ENCODE peak calls at places on chromosomes 3 and 15, in ten cellular contexts. H, B, N, I, T, U, G, K, V and P are unnamed samples.

GRCh38 chr3:50294492-50295403 is 2.5 kb upstream of the IFRD2 start:
- DNase-seq in I (no peak), K (no peak), H (no peak), B (no peak), G (no peak), U (no peak), V (no peak), T (no peak), N (no peak), P (no peak)

GRCh38 chr3:170470063-170471006 is 51.7 kb downstream of the CLDN11 start:
- DNase-seq in H (no peak), K (no peak), U (peak), N (no peak), T (no peak), G (no peak), V (no peak), I (no peak), B (no peak), P (no peak)

GRCh38 chr3:44114142-44114541 is 127.5 kb upstream of the TOPAZ1 start:
- DNase-seq in B (peak), H (peak), V (no peak), I (peak), N (peak), T (peak), G (no peak), K (peak), U (no peak), P (no peak)

GRCh38 chr3:67109651-67110204 is 111.6 kb downstream of the KBTBD8 start:
- DNase-seq in V (peak), K (no peak), I (no peak), U (peak), G (no peak), H (peak), T (no peak), B (no peak), N (no peak), P (no peak)

GRCh38 chr15:73934281-73934680 is 8.0 kb downstream of the LOXL1 start:
- DNase-seq in K (no peak), H (no peak), V (no peak), I (no peak), T (no peak), U (no peak), B (no peak), N (no peak), G (no peak), P (no peak)

GRCh38 chr15:50979041-50979440 is 70.6 kb downstream of the AP4E1 start:
- DNase-seq in K (no peak), V (no peak), T (no peak), I (no peak), B (no peak), U (no peak), H (no peak), G (no peak), N (no peak), P (no peak)

GRCh38 chr15:40843885-40844542 is at the start of gene SPINT1:
- DNase-seq in T (peak), B (peak), U (no peak), H (no peak), K (peak), G (no peak), V (no peak), N (no peak), I (no peak), P (no peak)

GRCh38 chr15:99873451-99873850 is 140.2 kb upstream of the LYSMD4 start:
- DNase-seq in H (no peak), B (no peak), N (no peak), I (no peak), K (no peak), G (no peak), T (no peak), V (no peak), U (no peak), P (no peak)

GRCh38 chr3:12249519-12249918 is 39.4 kb upstream of the PPARG start:
- DNase-seq in B (no peak), H (no peak), V (no peak), U (no peak), T (no peak), G (no peak), K (no peak), N (no peak), I (no peak), P (no peak)

GRCh38 chr3:194265996-194266657 is 85.0 kb downstream of the CPN2 start:
- DNase-seq in H (no peak), K (no peak), B (no peak), T (no peak), G (no peak), V (no peak), I (no peak), N (no peak), U (no peak), P (no peak)

GRCh38 chr3:127204841-127205582 is 12.1 kb downstream of the PRR23E start:
- DNase-seq in T (no peak), N (no peak), K (no peak), B (no peak), G (no peak), U (no peak), I (no peak), V (no peak), H (no peak), P (no peak)

GRCh38 chr3:13575459-13576061 is 26.6 kb downstream of the FBLN2 start:
- DNase-seq in N (no peak), V (no peak), I (no peak), G (no peak), U (no peak), K (no peak), T (no peak), H (no peak), B (peak), P (no peak)

GRCh38 chr3:52429779-52430415 is 15.0 kb downstream of the SEMA3G start:
- DNase-seq in H (peak), N (no peak), B (no peak), T (no peak), I (no peak), K (no peak), G (no peak), V (no peak), U (no peak), P (no peak)

GRCh38 chr15:56677271-56677670 is 56.0 kb downstream of the ZNF280D start:
- DNase-seq in T (no peak), H (peak), K (no peak), I (no peak), V (no peak), U (no peak), G (no peak), N (no peak), B (no peak), P (no peak)

GRCh38 chr3:53796161-53796560 is 50.1 kb downstream of the CHDH start:
- DNase-seq in T (no peak), N (no peak), I (no peak), V (no peak), U (no peak), B (peak), G (peak), K (no peak), H (no peak), P (no peak)